ENCODE peak calls at places on chromosomes 7 and 10, in seven cellular contexts. J is HCT116, N is SK-N-SH, I is K562, X is HepG2, E is H1, C is GM12878. F is an unnamed sample.

GRCh38 chr10:74967850-74968620 is 141.6 kb downstream of the KAT6B start:
- DNase-seq in J (no peak), N (no peak), I (no peak), X (peak), E (no peak), C (no peak), F (peak)

GRCh38 chr7:80583901-80584300 is 54.5 kb upstream of the CD36 start:
- DNase-seq in J (no peak), N (no peak), I (no peak), X (no peak), E (no peak), C (no peak), F (no peak)

GRCh38 chr10:106991084-106991483 is 173.4 kb downstream of the SORCS1 start:
- DNase-seq in J (no peak), N (no peak), I (no peak), X (no peak), E (no peak), C (no peak), F (no peak)

GRCh38 chr10:14665304-14665703 is 109.4 kb downstream of the FAM107B start:
- DNase-seq in J (no peak), N (no peak), I (no peak), X (no peak), E (no peak), C (no peak), F (no peak)

GRCh38 chr10:119541046-119541445 is 1.5 kb downstream of the RGS10 start:
- DNase-seq in J (no peak), N (no peak), I (no peak), X (no peak), E (no peak), C (no peak), F (no peak)

GRCh38 chr10:60417898-60418297 is 28.2 kb upstream of the ANK3 start:
- DNase-seq in J (no peak), N (no peak), I (no peak), X (no peak), E (no peak), C (no peak), F (no peak)

GRCh38 chr7:148153611-148154010 is 437.0 kb upstream of the C7orf33 start:
- DNase-seq in J (no peak), N (peak), I (no peak), X (no peak), E (no peak), C (no peak), F (no peak)

GRCh38 chr7:14210075-14210474 is 220.6 kb upstream of the ETV1 start:
- DNase-seq in J (no peak), N (peak), I (no peak), X (no peak), E (no peak), C (no peak), F (no peak)

GRCh38 chr10:57699944-57700343 is 567.8 kb downstream of the IPMK start:
- DNase-seq in J (no peak), N (peak), I (no peak), X (no peak), E (no peak), C (no peak), F (no peak)

GRCh38 chr7:105230486-105230885 is 158.2 kb downstream of the SRPK2 start:
- DNase-seq in J (no peak), N (no peak), I (no peak), X (no peak), E (no peak), C (no peak), F (no peak)

GRCh38 chr10:97497572-97498075 is 598 bp downstream of the MMS19 start:
- DNase-seq in J (peak), N (peak), I (peak), X (peak), E (peak), C (peak), F (peak)

GRCh38 chr10:110209399-110209925 is 2.1 kb downstream of the MXI1 start:
- DNase-seq in J (peak), N (no peak), I (peak), X (no peak), E (peak), C (no peak), F (peak)

GRCh38 chr7:42527004-42527403 is 290.0 kb upstream of the GLI3 start:
- DNase-seq in J (no peak), N (no peak), I (no peak), X (no peak), E (no peak), C (no peak), F (no peak)

GRCh38 chr7:47153076-47153475 is 428.8 kb downstream of the TNS3 start:
- DNase-seq in J (no peak), N (no peak), I (no peak), X (peak), E (no peak), C (no peak), F (no peak)

GRCh38 chr7:135385209-135385608 is 124.7 kb downstream of the CNOT4 start:
- DNase-seq in J (no peak), N (no peak), I (peak), X (no peak), E (no peak), C (no peak), F (peak)

GRCh38 chr10:129090618-129091366 is 376.2 kb upstream of the MGMT start:
- DNase-seq in J (no peak), N (no peak), I (no peak), X (no peak), E (peak), C (no peak), F (no peak)

GRCh38 chr10:6721480-6721879 is 141.4 kb upstream of the PRKCQ start:
- DNase-seq in J (peak), N (peak), I (no peak), X (no peak), E (no peak), C (no peak), F (no peak)

GRCh38 chr7:36967387-36967786 is 243.1 kb upstream of the AOAH start:
- DNase-seq in J (peak), N (peak), I (peak), X (peak), E (no peak), C (no peak), F (peak)

GRCh38 chr7:86190347-86190746 is 453.4 kb upstream of the GRM3 start:
- DNase-seq in J (no peak), N (no peak), I (no peak), X (no peak), E (no peak), C (no peak), F (no peak)

GRCh38 chr7:17741426-17741825 is 198.9 kb downstream of the SNX13 start:
- DNase-seq in J (no peak), N (no peak), I (no peak), X (no peak), E (no peak), C (no peak), F (no peak)

GRCh38 chr7:150983893-150984368 is 5.8 kb upstream of the KCNH2 start:
- DNase-seq in J (no peak), N (no peak), I (peak), X (no peak), E (peak), C (no peak), F (peak)

GRCh38 chr7:150979706-150980390 is 1.7 kb upstream of the KCNH2 start:
- DNase-seq in J (no peak), N (no peak), I (no peak), X (no peak), E (no peak), C (no peak), F (no peak)

GRCh38 chr7:150982348-150982747 is 4.2 kb upstream of the KCNH2 start:
- DNase-seq in J (no peak), N (no peak), I (no peak), X (no peak), E (no peak), C (no peak), F (no peak)

GRCh38 chr7:150980663-150981062 is 2.5 kb upstream of the KCNH2 start:
- DNase-seq in J (no peak), N (peak), I (no peak), X (no peak), E (no peak), C (no peak), F (no peak)

DNA sequence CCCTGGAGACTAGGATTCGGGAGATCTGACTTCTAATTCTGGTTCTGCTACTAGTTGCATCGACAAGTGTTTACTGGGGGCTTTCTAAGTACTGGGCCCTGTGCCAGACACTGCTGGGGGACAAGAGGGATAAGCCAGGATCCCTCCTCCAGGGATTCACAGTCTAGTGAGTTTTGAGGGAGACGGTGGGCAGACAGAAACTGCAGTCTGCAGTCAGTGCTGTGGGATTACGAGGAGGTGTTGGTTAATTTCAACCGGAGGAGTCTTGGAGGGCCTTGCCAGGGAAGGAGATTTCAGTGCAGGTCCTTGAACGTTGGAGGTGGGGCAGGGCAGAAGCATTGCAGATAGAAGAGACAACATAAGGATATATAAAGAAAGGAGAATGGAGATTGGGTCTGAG is 3.5 kb upstream of the KCNH2 start:
- DNase-seq in J (no peak), N (no peak), I (no peak), X (no peak), E (no peak), C (no peak), F (no peak)
- TF ChIP-seq JUND in J (no peak), N (no peak), I (no peak), X (no peak), E (no peak), C (no peak), F (no peak)

DNA sequence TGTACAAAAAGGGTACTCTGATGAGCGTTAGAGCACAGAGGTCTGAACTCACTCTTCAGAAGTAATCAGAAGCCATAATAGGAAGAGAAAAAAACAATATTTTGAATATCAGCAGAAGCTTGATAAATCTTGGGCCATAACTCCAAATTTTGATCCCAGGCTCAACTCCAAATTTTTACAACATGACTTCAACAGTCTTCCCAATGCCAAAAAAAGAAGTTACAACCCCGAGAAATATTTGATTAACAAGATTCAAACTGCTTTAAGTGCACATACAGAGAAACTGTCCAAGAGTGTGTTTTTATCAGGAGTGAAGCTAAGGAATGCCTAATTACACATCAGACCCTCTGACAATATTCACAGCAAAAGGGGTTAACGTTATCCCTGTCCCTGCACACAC is 7.5 kb downstream of the MPP7 start:
- DNase-seq in J (no peak), N (no peak), I (no peak), X (no peak), E (no peak), C (no peak), F (no peak)
- TF ChIP-seq JUND in J (no peak), N (no peak), I (no peak), X (no peak), E (no peak), C (no peak), F (no peak)

DNA sequence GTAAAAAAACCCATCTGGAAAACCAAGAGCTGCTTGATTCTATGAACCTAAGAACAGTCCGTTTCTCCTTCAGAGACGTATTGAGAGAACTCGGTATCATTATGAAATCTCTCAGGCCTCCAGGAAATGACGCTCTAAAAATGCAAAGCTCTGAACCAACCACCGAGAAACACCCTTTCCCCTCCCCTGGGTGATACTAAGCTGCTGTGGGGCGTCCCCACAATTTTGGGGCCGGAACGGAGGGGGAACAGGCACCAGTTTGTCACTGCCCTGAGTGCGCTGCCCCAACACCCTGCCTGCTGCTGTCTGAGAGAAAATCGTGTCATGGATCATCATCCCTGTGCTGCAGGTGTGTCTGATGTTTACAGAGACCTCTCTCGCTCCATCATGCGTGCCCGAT is 509.5 kb downstream of the DNAJB6 start:
- DNase-seq in J (no peak), N (no peak), I (no peak), X (no peak), E (no peak), C (no peak), F (no peak)
- TF ChIP-seq JUND in J (no peak), N (no peak), I (no peak), X (no peak), E (no peak), C (no peak), F (no peak)

DNA sequence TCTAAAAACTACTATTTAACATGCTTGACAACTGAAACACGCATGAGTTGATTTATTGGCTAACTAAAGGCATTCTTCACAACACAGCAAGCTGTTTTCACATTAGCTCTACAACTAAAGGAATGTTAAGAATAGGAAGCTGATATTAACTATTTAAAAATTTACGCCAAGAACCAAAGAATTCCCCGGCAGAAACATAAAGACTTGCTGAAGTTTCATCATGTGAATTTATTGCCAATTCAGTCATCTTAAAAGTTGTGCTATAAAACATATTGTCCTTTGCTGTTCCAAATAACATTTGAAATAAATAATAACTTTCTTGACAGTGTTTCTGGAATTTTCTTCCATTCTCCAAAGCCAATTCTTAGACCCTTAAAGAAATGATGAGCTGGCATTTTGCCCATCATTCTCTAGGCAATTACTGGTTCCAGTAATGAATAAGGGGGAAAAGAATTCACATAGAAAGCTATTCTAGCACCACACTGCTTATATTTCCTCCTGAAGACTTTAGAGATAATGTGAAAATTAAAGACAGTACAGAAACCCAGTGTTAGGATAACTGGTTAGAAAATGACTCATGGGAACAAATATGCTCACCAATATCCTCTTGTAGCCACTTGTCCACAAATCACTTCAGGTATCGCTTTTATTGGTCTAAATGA is 233.1 kb downstream of the PARD3 start:
- DNase-seq in J (no peak), N (no peak), I (no peak), X (no peak), E (no peak), C (no peak), F (no peak)
- TF ChIP-seq JUND in J (no peak), N (peak), I (no peak), X (no peak), E (no peak), C (no peak), F (no peak)

DNA sequence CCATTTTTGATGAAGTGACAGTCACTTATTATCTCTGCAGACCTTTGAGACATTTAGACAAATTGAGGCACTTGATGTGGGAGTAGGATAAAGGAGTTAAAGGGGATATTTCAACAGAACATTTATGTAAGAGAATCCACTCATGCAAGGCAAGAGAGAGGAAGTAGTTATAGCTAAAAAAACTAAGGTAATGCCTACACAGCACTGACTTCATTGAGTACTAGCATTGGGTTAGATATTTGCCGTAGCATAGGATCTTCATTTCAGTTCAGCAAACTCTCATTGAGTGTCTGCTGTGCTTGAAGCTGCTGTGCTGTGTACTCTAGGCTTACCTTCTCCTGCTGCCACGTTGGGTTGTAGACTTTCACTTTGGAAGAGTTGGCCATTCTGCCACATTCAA is 10.5 kb upstream of the ENTPD1 start:
- DNase-seq in J (no peak), N (no peak), I (no peak), X (no peak), E (no peak), C (no peak), F (no peak)
- TF ChIP-seq JUND in J (no peak), N (no peak), I (no peak), X (no peak), E (no peak), C (no peak), F (no peak)

GRCh38 chr7:12751764-12752163 is 64.3 kb downstream of the ARL4A start:
- DNase-seq in J (no peak), N (no peak), I (no peak), X (no peak), E (no peak), C (no peak), F (no peak)
- TF ChIP-seq JUND in J (no peak), N (no peak), I (no peak), X (no peak), E (no peak), C (no peak), F (no peak)

GRCh38 chr7:94559972-94560371 is 50.4 kb downstream of the CASD1 start:
- DNase-seq in J (no peak), N (no peak), I (no peak), X (peak), E (no peak), C (no peak), F (no peak)

GRCh38 chr7:94562525-94562924 is 52.9 kb downstream of the CASD1 start:
- DNase-seq in J (no peak), N (no peak), I (no peak), X (no peak), E (no peak), C (no peak), F (no peak)

GRCh38 chr7:94557211-94557610 is 47.6 kb downstream of the CASD1 start:
- DNase-seq in J (no peak), N (no peak), I (no peak), X (no peak), E (no peak), C (no peak), F (no peak)

GRCh38 chr7:94565247-94565894 is 55.8 kb downstream of the CASD1 start:
- DNase-seq in J (no peak), N (no peak), I (no peak), X (no peak), E (no peak), C (no peak), F (no peak)

DNA sequence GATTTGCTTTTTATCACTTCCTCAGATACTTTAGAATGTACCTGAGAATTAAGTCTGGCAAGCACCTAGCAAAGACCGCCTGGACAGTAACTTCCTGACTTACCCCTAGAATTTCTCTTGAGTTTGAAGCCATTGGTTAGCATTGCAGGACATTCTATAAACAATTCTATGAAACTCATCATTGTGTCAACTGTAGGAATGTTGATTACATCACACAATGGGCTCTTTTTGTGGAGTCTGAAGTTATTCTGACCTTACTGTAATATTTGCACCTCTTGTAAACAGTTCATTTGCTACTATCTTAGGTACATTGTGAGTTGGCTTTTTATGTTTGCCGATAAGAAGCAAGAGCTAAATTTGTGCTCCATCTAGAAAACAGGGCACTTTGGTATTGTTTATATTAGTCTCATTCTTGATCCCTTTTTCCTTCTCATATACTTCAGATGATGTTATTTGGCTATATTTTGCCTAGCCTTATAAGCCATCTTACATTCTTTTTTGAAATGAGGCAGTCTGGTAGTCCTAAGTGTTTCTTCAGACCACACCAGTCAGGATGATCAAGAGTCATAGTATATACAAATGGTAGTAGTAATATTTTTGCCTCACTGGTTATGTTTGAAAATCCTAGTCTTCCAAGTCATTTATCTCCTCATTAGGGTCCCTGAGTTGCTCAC is 52.4 kb downstream of the CASD1 start:
- DNase-seq in J (no peak), N (no peak), I (no peak), X (peak), E (no peak), C (no peak), F (no peak)
- TF ChIP-seq JUND in J (no peak), N (no peak), I (no peak), X (no peak), E (no peak), C (no peak), F (no peak)

DNA sequence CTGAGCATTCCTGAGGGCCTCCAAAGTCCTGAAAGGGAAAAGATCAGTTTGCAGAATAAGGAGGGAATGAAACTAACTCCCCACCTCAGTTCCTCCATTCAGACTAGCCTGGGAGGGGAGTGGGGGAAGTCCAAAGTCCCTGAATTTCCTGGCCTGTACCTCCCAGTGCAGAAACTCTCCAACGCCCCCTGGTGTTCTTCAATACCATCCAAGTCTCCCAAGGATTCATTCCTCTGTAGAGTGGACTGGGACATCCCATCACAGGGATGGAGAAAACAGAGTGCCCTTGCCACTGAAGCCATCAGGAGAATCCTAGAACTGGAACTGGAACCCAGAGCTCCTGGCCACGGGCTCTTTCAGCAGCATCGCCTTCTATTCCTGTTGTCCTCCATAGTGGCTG is 1.6 kb upstream of the COL13A1 start:
- DNase-seq in J (peak), N (peak), I (peak), X (peak), E (peak), C (no peak), F (peak)
- TF ChIP-seq JUND in J (no peak), N (no peak), I (no peak), X (no peak), E (no peak), C (no peak), F (no peak)

F was measured in T47D.